ENCODE peak calls at places on chromosomes 5 and 9, in five cellular contexts. T, P, M, F and J are unnamed samples.

GRCh38 chr5:88394531-88395185 is 126.0 kb upstream of the TMEM161B start:
- DNase-seq in T (peak), P (peak), M (no peak), F (no peak), J (no peak)

GRCh38 chr5:57816108-57816507 is 333.5 kb upstream of the ACTBL2 start:
- DNase-seq in T (peak), P (peak), M (no peak), F (no peak), J (peak)

GRCh38 chr5:158482201-158482600 is 617.5 kb downstream of the EBF1 start:
- DNase-seq in T (no peak), P (no peak), M (no peak), F (no peak), J (no peak)

GRCh38 chr9:72951520-72952393 is 1.1 kb downstream of the ALDH1A1 start:
- DNase-seq in T (no peak), P (no peak), M (peak), F (peak), J (no peak)

GRCh38 chr5:14444988-14445387 is 136.6 kb upstream of the OTULINL start:
- DNase-seq in T (no peak), P (peak), M (no peak), F (no peak), J (peak)

GRCh38 chr9:83992901-83993300 is 12.3 kb downstream of the RMI1 start:
- DNase-seq in T (no peak), P (no peak), M (no peak), F (no peak), J (no peak)

GRCh38 chr5:163705983-163706771 is 200.8 kb downstream of the MAT2B start:
- DNase-seq in T (peak), P (peak), M (no peak), F (no peak), J (no peak)

GRCh38 chr9:95157491-95158151 is 159.9 kb downstream of the FANCC start:
- DNase-seq in T (peak), P (peak), M (peak), F (no peak), J (peak)

GRCh38 chr9:136769710-136770191 is 5.4 kb upstream of the LCN15 start:
- DNase-seq in T (no peak), P (no peak), M (peak), F (peak), J (no peak)

GRCh38 chr5:137336161-137336560 is 163.0 kb downstream of the SPOCK1 start:
- DNase-seq in T (no peak), P (peak), M (no peak), F (no peak), J (no peak)

GRCh38 chr5:121640298-121640697 is 211.4 kb upstream of the FTMT start:
- DNase-seq in T (no peak), P (no peak), M (no peak), F (no peak), J (no peak)

GRCh38 chr9:36748322-36748899 is 175.7 kb downstream of the MELK start:
- DNase-seq in T (peak), P (peak), M (peak), F (peak), J (peak)

GRCh38 chr5:555058-555623 is 30.9 kb upstream of the SLC9A3 start:
- DNase-seq in T (no peak), P (no peak), M (no peak), F (no peak), J (no peak)

GRCh38 chr9:68455436-68455835 is 85.2 kb downstream of the TMEM252 start:
- DNase-seq in T (no peak), P (no peak), M (no peak), F (no peak), J (no peak)

GRCh38 chr5:142545653-142546322 is 140.1 kb downstream of the FGF1 start:
- DNase-seq in T (peak), P (peak), M (no peak), F (no peak), J (no peak)

GRCh38 chr5:16754621-16755020 is 137.8 kb upstream of the RETREG1 start:
- DNase-seq in T (no peak), P (peak), M (peak), F (no peak), J (no peak)

GRCh38 chr9:116409659-116410058 is 256.1 kb downstream of the PAPPA start:
- DNase-seq in T (no peak), P (no peak), M (no peak), F (no peak), J (no peak)

GRCh38 chr5:79689541-79690466 is at the start of gene CMYA5:
- DNase-seq in T (no peak), P (peak), M (no peak), F (no peak), J (peak)

GRCh38 chr9:119758241-119758640 is 389.0 kb upstream of the BRINP1 start:
- DNase-seq in T (no peak), P (no peak), M (no peak), F (no peak), J (no peak)

DNA sequence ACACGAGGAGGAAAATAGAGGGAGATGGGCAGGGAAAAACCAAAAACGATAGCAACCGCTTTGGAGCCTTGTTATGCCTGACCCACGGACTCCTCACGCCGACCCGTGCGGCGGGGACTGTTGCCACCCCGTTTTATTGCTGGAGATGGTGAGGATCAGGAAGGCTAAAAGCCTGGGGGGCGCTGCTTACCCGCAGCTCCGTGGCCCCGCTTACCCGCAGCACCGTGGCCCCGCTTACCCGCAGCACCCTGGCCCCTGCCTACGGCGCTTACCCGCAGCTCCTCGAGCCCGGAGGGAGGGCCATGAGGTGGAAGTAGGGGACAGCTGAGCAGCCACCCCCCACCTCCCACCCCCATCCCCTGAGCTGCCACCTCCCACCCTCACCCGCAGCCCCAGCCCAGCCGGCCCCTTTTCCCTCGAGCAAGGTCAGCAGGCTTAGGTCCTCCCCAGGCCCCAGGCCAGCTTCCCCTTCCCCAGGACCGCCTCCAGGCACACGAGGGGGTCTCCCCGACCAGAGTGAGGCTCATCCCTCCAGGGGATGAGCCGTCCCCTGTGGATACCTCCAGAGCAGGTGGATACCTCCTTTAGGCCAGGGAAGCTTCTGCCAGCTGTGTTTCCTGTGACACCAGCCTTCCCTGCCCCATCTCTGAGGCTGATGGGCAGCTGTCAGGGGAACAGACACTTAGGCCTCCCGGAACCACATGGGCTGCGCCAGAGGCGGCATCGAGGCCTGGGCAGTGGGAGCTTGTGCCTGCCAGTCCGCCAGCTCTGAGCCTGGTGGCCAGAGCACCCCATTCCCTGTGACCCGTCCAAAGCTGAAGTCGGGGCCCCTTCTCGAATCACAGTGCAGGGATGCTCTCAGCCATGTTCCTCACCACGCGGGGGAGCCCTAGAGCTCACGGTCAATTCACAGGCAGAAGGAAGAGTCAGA is 92.3 kb downstream of the LMX1B start:
- DNase-seq in T (no peak), P (no peak), M (peak), F (peak), J (peak)
- TF ChIP-seq EZH2 in T (no peak), P (no peak), M (no peak), F (no peak), J (no peak)

GRCh38 chr9:132163876-132164603 is 2.2 kb downstream of the NTNG2 start:
- DNase-seq in T (no peak), P (no peak), M (no peak), F (no peak), J (no peak)
- TF ChIP-seq EZH2 in T (peak), P (peak), M (no peak), F (no peak), J (no peak)

GRCh38 chr5:82538339-82539034 is 260.3 kb upstream of the RPS23 start:
- DNase-seq in T (peak), P (peak), M (peak), F (peak), J (no peak)
- TF ChIP-seq EZH2 in T (no peak), P (no peak), M (no peak), F (no peak), J (no peak)

DNA sequence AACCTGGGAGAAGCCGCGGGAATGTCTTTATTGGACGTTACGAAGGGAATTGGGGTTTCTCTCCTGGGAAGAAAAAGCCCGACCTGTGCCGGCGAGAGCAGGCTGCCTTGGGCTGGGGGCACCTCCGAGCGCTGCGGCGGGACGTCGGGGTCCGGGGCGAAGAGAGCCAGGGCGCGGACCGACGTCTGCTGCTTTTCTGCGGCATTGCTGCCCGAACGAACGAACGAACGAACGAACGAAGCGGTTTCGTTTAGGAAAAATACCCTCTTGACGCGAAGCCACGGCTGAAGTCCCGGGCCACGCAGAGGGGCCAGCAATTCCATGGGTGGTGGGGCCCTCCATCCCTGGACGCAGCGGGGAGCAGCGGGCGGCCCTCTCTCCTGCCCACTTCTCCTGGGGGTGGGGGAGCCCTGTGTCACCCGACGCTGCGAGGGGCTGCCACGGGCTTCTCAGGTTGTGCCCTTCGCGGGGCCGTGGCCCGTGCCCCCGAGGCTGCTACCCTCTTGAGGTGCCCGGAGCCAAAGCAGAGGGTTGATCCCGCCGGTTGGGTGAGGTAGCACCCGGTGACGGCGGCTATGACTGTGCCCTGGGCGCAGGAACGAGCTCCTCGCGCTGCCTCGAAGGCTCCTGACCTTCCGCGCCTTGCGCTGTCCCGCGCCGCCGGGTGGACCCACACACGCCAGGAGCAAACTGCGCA is 4.9 kb upstream of the PITX1 start:
- DNase-seq in T (no peak), P (no peak), M (no peak), F (no peak), J (peak)
- TF ChIP-seq EZH2 in T (peak), P (peak), M (peak), F (no peak), J (peak)